ENCODE peak calls at places on chromosomes 6 and 20, in six cellular contexts. R, H, S, W, Y and A are unnamed samples.

GRCh38 chr6:140572129-140572528 is 1197.7 kb upstream of the CITED2 start:
- DNase-seq in Y (no peak), W (no peak), R (peak; percentile 96), S (no peak), H (no peak), A (peak; percentile 34)

GRCh38 chr6:151012321-151013294 is 147.1 kb downstream of the MTHFD1L start:
- DNase-seq in H (no peak), Y (no peak), R (peak; percentile 15), S (no peak), W (no peak), A (no peak)

GRCh38 chr6:27892596-27893058 is 19.6 kb downstream of the OR2B2 start:
- DNase-seq in H (no peak), S (no peak), R (no peak), W (no peak), Y (no peak), A (no peak)

GRCh38 chr20:46056970-46057855 is 28.2 kb downstream of the SLC12A5 start:
- DNase-seq in R (peak; percentile 49), Y (no peak), H (peak; percentile 79), S (no peak), W (no peak), A (no peak)

GRCh38 chr20:44993343-44993742 is 27.0 kb downstream of the STK4 start:
- DNase-seq in R (no peak), Y (no peak), S (no peak), H (no peak), W (no peak), A (peak; percentile 37)

GRCh38 chr20:2759143-2759542 is 41.3 kb downstream of the CPXM1 start:
- DNase-seq in Y (no peak), R (no peak), H (no peak), W (no peak), S (no peak), A (no peak)

GRCh38 chr6:30819287-30819917 is 64.9 kb upstream of the DDR1 start:
- DNase-seq in Y (no peak), H (no peak), S (peak; percentile 49), R (peak; percentile 40), W (no peak), A (no peak)

GRCh38 chr6:43496370-43497128 is 13.6 kb downstream of the LRRC73 start:
- DNase-seq in W (no peak), S (no peak), H (no peak), Y (no peak), R (peak; percentile 65), A (peak; percentile 10)

GRCh38 chr6:77740380-77740779 is 87.5 kb downstream of the MEI4 start:
- DNase-seq in W (no peak), S (no peak), Y (no peak), R (peak; percentile 18), H (no peak), A (peak; percentile 60)

GRCh38 chr6:43436577-43437282 is 9.4 kb downstream of the ABCC10 start:
- DNase-seq in Y (no peak), S (no peak), H (no peak), W (no peak), R (peak; percentile 89), A (no peak)

GRCh38 chr20:44702776-44703175 is 12.4 kb upstream of the CCN5 start:
- DNase-seq in H (no peak), R (peak; percentile 97), S (no peak), Y (peak; percentile 59), W (peak; percentile 76), A (peak; percentile 82)

GRCh38 chr6:90575267-90575666 is 11.6 kb downstream of the MAP3K7 start:
- DNase-seq in H (no peak), R (no peak), Y (no peak), W (no peak), S (no peak), A (no peak)

GRCh38 chr20:51767867-51768758 is at the start of gene ATP9A:
- DNase-seq in Y (no peak), W (no peak), S (no peak), R (peak; percentile 35), H (peak; percentile 38), A (no peak)

GRCh38 chr6:107928984-107929383 is 29.0 kb downstream of the SEC63 start:
- DNase-seq in S (no peak), W (no peak), Y (no peak), R (no peak), H (no peak), A (no peak)

GRCh38 chr6:73285674-73286283 is 22.8 kb upstream of the KHDC1 start:
- DNase-seq in Y (no peak), R (peak; percentile 69), H (peak; percentile 15), S (no peak), W (no peak), A (peak; percentile 79)

GRCh38 chr6:13384966-13385365 is 56.6 kb upstream of the TBC1D7 start:
- DNase-seq in S (no peak), H (no peak), R (no peak), W (no peak), Y (no peak), A (no peak)